ENCODE peak calls at places on chromosomes 1 and 21, in six cellular contexts. D, I, M, Z, N and A are unnamed samples.

GRCh38 chr1:25194576-25195020 is 37.7 kb downstream of the SYF2 start:
- DNase-seq in D (no peak), I (no peak), M (no peak), Z (no peak), N (peak), A (no peak)

GRCh38 chr21:42309753-42310213 is 5.4 kb downstream of the TFF3 start:
- DNase-seq in D (peak), I (no peak), M (peak), Z (peak), N (peak), A (peak)

GRCh38 chr1:8603220-8603616 is 214.2 kb downstream of the RERE start:
- DNase-seq in D (peak), I (no peak), M (no peak), Z (no peak), N (no peak), A (no peak)

GRCh38 chr1:164673584-164674214 is 114.7 kb downstream of the PBX1 start:
- DNase-seq in D (no peak), I (no peak), M (peak), Z (peak), N (no peak), A (no peak)

GRCh38 chr1:94417702-94417961 is 557 bp upstream of the ABCD3 start:
- DNase-seq in D (no peak), I (no peak), M (no peak), Z (peak), N (no peak), A (no peak)

GRCh38 chr1:227161470-227161869 is 156.8 kb downstream of the CDC42BPA start:
- DNase-seq in D (no peak), I (no peak), M (no peak), Z (no peak), N (no peak), A (no peak)

GRCh38 chr1:48536477-48536876 is 64.5 kb upstream of the SPATA6 start:
- DNase-seq in D (no peak), I (no peak), M (no peak), Z (no peak), N (no peak), A (no peak)

GRCh38 chr21:20997633-20998455 is at the start of gene NCAM2:
- DNase-seq in D (peak), I (peak), M (peak), Z (peak), N (peak), A (peak)

GRCh38 chr1:227072991-227073390 is 132.9 kb downstream of the COQ8A start:
- DNase-seq in D (peak), I (no peak), M (peak), Z (no peak), N (no peak), A (no peak)

GRCh38 chr1:244337839-244338238 is 113.9 kb downstream of the ADSS2 start:
- DNase-seq in D (no peak), I (no peak), M (no peak), Z (no peak), N (no peak), A (no peak)

GRCh38 chr1:12708956-12709555 is 6.9 kb upstream of the AADACL3 start:
- DNase-seq in D (no peak), I (no peak), M (no peak), Z (no peak), N (no peak), A (no peak)

GRCh38 chr1:1272341-1273151 is 1.1 kb downstream of the UBE2J2 start:
- DNase-seq in D (no peak), I (no peak), M (no peak), Z (no peak), N (peak), A (peak)

GRCh38 chr1:51518033-51518729 is 885 bp downstream of the EPS15 start:
- DNase-seq in D (no peak), I (peak), M (peak), Z (peak), N (peak), A (peak)

GRCh38 chr21:42401164-42401563 is 2.5 kb upstream of the UBASH3A start:
- DNase-seq in D (no peak), I (no peak), M (no peak), Z (peak), N (no peak), A (no peak)

GRCh38 chr1:59453297-59453970 is 156.5 kb downstream of the FGGY start:
- DNase-seq in D (no peak), I (no peak), M (no peak), Z (no peak), N (no peak), A (no peak)

GRCh38 chr1:78651247-78651646 is 1.6 kb downstream of the IFI44 start:
- DNase-seq in D (peak), I (no peak), M (no peak), Z (no peak), N (peak), A (no peak)

GRCh38 chr1:30845891-30846290 is 62.7 kb downstream of the SDC3 start:
- DNase-seq in D (no peak), I (no peak), M (no peak), Z (peak), N (no peak), A (no peak)

GRCh38 chr21:45581322-45581712 is 39.1 kb upstream of the SLC19A1 start:
- DNase-seq in D (no peak), I (no peak), M (no peak), Z (no peak), N (no peak), A (peak)

GRCh38 chr1:167641786-167642500 is 11.9 kb downstream of the RCSD1 start:
- DNase-seq in D (no peak), I (no peak), M (no peak), Z (no peak), N (peak), A (no peak)

GRCh38 chr1:18955116-18955441 is 1.4 kb downstream of the IFFO2 start:
- DNase-seq in D (no peak), I (no peak), M (no peak), Z (no peak), N (no peak), A (no peak)

GRCh38 chr1:1883092-1883858 is 7.6 kb downstream of the GNB1 start:
- DNase-seq in D (no peak), I (no peak), M (no peak), Z (peak), N (no peak), A (no peak)

GRCh38 chr1:70874063-70874462 is 173.6 kb downstream of the PTGER3 start:
- DNase-seq in D (no peak), I (no peak), M (no peak), Z (peak), N (no peak), A (no peak)

GRCh38 chr1:9996624-9997582 is at the start of gene RBP7:
- DNase-seq in D (no peak), I (peak), M (peak), Z (peak), N (peak), A (peak)

GRCh38 chr21:32524010-32524719 is 61.2 kb downstream of the TCP10L start:
- DNase-seq in D (peak), I (no peak), M (no peak), Z (peak), N (no peak), A (no peak)

GRCh38 chr1:56509713-56510641 is 69.4 kb downstream of the PLPP3 start:
- DNase-seq in D (no peak), I (peak), M (no peak), Z (peak), N (peak), A (no peak)

GRCh38 chr1:28682840-28683239 is 14.3 kb downstream of the GMEB1 start:
- DNase-seq in D (no peak), I (no peak), M (no peak), Z (no peak), N (no peak), A (no peak)

GRCh38 chr21:41589131-41589530 is 81.2 kb upstream of the TMPRSS2 start:
- DNase-seq in D (no peak), I (no peak), M (no peak), Z (peak), N (no peak), A (no peak)

GRCh38 chr1:241762713-241763339 is 85.2 kb upstream of the EXO1 start:
- DNase-seq in D (no peak), I (no peak), M (no peak), Z (no peak), N (no peak), A (no peak)

GRCh38 chr1:16158025-16158424 is 2.2 kb upstream of the EPHA2 start:
- DNase-seq in D (no peak), I (no peak), M (no peak), Z (no peak), N (no peak), A (no peak)

GRCh38 chr21:46001821-46002681 is 20.5 kb downstream of the COL6A1 start:
- DNase-seq in D (no peak), I (peak), M (no peak), Z (no peak), N (no peak), A (peak)

GRCh38 chr1:246324711-246325110 is 182.4 kb downstream of the SMYD3 start:
- DNase-seq in D (no peak), I (no peak), M (peak), Z (peak), N (no peak), A (no peak)

GRCh38 chr21:44418108-44418875 is 37.0 kb upstream of the LRRC3 start:
- DNase-seq in D (no peak), I (no peak), M (no peak), Z (no peak), N (no peak), A (no peak)

GRCh38 chr1:15154480-15155036 is 1.0 kb downstream of the TMEM51 start:
- DNase-seq in D (no peak), I (peak), M (peak), Z (no peak), N (peak), A (peak)

GRCh38 chr1:197144570-197145325 is 1.7 kb downstream of the ASPM start:
- DNase-seq in D (peak), I (no peak), M (no peak), Z (peak), N (no peak), A (no peak)

GRCh38 chr1:159121526-159121925 is 45.0 kb upstream of the AIM2 start:
- DNase-seq in D (no peak), I (no peak), M (no peak), Z (no peak), N (no peak), A (no peak)

GRCh38 chr1:147273409-147274307 is 31.2 kb downstream of the CHD1L start:
- DNase-seq in D (peak), I (no peak), M (peak), Z (peak), N (peak), A (peak)

GRCh38 chr1:2934173-2934540 is 87.1 kb upstream of the ACTRT2 start:
- DNase-seq in D (no peak), I (peak), M (no peak), Z (no peak), N (no peak), A (no peak)

GRCh38 chr1:26387447-26387846 is 14.9 kb upstream of the ZNF683 start:
- DNase-seq in D (peak), I (no peak), M (peak), Z (peak), N (peak), A (no peak)

GRCh38 chr1:66980745-66981367 is 56.1 kb downstream of the MIER1 start:
- DNase-seq in D (no peak), I (no peak), M (peak), Z (no peak), N (peak), A (no peak)

GRCh38 chr1:110136911-110137310 is 13.4 kb upstream of the SLC6A17 start:
- DNase-seq in D (no peak), I (peak), M (no peak), Z (peak), N (no peak), A (no peak)
- H3K4me3 ChIP-seq in D (no peak), I (no peak), M (no peak), Z (no peak), N (no peak), A (no peak)

GRCh38 chr1:43303477-43304286 is 2.9 kb downstream of the TIE1 start:
- DNase-seq in D (no peak), I (no peak), M (no peak), Z (no peak), N (no peak), A (no peak)
- H3K4me3 ChIP-seq in D (no peak), I (peak), M (no peak), Z (no peak), N (no peak), A (no peak)

GRCh38 chr1:203289281-203289981 is 15.9 kb upstream of the BTG2 start:
- DNase-seq in D (no peak), I (peak), M (no peak), Z (no peak), N (peak), A (peak)
- H3K4me3 ChIP-seq in D (no peak), I (no peak), M (no peak), Z (no peak), N (no peak), A (no peak)

DNA sequence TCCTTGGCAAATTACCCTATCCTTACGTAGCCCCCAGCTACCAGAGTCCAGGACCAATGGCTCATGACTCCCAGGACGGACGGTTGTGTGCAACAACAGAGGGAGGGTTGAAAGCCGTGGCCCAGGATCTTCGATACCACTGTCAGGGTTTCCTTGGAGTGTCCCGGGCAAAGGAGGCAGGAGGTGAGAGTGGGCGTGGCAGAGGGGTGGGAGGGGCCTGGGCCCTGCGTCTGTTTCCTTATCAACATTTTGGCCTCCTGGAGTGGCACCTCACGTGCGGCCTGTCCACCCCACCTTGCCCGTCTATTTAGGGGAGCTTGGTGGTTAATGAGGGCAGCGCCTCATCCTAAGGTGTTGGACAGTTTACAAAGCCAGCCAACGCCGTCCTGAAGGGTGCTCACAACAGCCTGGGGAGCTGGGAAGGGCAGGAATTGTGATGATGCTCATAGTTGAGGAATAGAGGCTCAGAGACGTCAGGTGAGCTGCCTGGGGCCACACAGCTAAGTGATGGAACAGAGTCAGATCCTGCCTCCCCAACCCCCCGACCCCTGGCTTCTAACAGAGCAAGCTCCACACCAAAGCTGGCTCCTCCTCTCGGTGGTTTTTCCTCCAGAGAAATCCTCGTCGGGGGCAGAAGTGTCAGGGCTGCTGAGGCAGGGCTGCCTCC is 17.4 kb upstream of the ARHGEF10L start:
- DNase-seq in D (no peak), I (no peak), M (no peak), Z (no peak), N (no peak), A (peak)
- H3K4me3 ChIP-seq in D (no peak), I (no peak), M (no peak), Z (no peak), N (no peak), A (no peak)

GRCh38 chr1:21668232-21669032 is 725 bp downstream of the RAP1GAP start:
- DNase-seq in D (no peak), I (no peak), M (no peak), Z (no peak), N (no peak), A (no peak)

GRCh38 chr1:21667348-21668231 is 1.6 kb downstream of the RAP1GAP start:
- DNase-seq in D (no peak), I (no peak), M (no peak), Z (no peak), N (no peak), A (no peak)

GRCh38 chr1:21670059-21670881 is 1.1 kb upstream of the RAP1GAP start:
- DNase-seq in D (no peak), I (no peak), M (no peak), Z (peak), N (no peak), A (no peak)

GRCh38 chr1:21669287-21670058 is at the start of gene RAP1GAP:
- DNase-seq in D (no peak), I (no peak), M (no peak), Z (peak), N (peak), A (peak)

GRCh38 chr1:21669033-21669286 is 197 bp downstream of the RAP1GAP start:
- DNase-seq in D (no peak), I (no peak), M (no peak), Z (no peak), N (no peak), A (no peak)
- H3K4me3 ChIP-seq in D (no peak), I (peak), M (peak), Z (peak), N (no peak), A (peak)

DNA sequence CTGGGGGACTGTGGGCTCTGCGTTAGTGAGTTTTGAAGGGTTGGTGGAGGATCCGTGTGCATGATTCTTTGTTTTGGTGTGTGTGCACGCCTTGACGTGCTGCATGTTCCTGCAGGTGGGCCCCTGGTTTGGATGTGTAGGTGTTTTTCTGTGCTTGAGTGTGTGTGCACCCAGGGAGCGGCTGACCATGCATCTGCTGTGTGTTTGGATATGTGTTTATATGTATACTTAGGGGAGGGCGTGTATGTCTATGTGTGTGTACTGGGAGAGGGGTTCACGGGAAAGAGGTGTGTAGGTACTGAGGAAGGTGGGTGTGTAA is 1.1 kb downstream of the VANGL2 start:
- DNase-seq in D (no peak), I (no peak), M (no peak), Z (no peak), N (no peak), A (peak)
- H3K4me3 ChIP-seq in D (peak), I (peak), M (peak), Z (peak), N (no peak), A (peak)

GRCh38 chr1:119047040-119047438 is 58.9 kb upstream of the TBX15 start:
- DNase-seq in D (peak), I (no peak), M (no peak), Z (no peak), N (no peak), A (no peak)
- H3K4me3 ChIP-seq in D (no peak), I (no peak), M (no peak), Z (no peak), N (no peak), A (no peak)

DNA sequence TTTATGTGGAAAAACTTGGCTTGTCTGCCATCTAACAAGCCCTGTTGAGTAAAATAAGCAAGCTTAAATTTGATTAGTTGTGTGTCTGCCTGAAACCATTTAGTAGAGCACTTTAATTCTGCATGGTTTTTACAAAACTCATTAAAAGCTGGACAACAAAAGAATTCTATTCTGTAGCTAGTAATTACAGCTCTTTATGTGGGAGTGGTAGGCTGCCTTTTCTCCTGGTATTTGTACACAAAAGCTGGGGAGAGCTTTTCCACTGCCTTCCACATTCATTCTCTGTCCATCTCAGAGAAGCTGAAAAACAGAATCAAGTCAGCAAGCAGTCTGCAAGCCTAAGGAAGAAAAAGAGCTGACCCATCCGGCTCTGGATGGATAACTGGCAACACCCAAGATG is 1.8 kb downstream of the ETS2 start:
- DNase-seq in D (peak), I (no peak), M (no peak), Z (no peak), N (no peak), A (no peak)
- H3K4me3 ChIP-seq in D (peak), I (peak), M (peak), Z (peak), N (peak), A (peak)